ENCODE peak calls at places on chromosomes 13 and 19, in eight cellular contexts. N, T, X, C, J, E, G and Q are unnamed samples.

GRCh38 chr13:111179908-111180756 is 65.0 kb downstream of the ARHGEF7 start:
- DNase-seq in N (no peak), T (no peak), X (no peak), C (no peak), J (no peak), E (no peak), G (no peak), Q (no peak)

GRCh38 chr19:13079542-13079986 is 23.1 kb downstream of the LYL1 start:
- DNase-seq in N (no peak), T (no peak), X (peak), C (no peak), J (peak), E (no peak), G (no peak), Q (no peak)

GRCh38 chr19:55652311-55653078 is 2.3 kb upstream of the U2AF2 start:
- DNase-seq in N (no peak), T (no peak), X (no peak), C (no peak), J (no peak), E (no peak), G (no peak), Q (no peak)

GRCh38 chr19:1136201-1136600 is 32.4 kb downstream of the GPX4 start:
- DNase-seq in N (peak), T (no peak), X (peak), C (no peak), J (no peak), E (no peak), G (no peak), Q (no peak)

GRCh38 chr19:12668937-12669271 is 2.3 kb downstream of the WDR83 start:
- DNase-seq in N (peak), T (peak), X (no peak), C (peak), J (peak), E (peak), G (no peak), Q (peak)

GRCh38 chr13:69199664-69200063 is 908.0 kb upstream of the ATXN8OS start:
- DNase-seq in N (no peak), T (no peak), X (no peak), C (no peak), J (no peak), E (peak), G (no peak), Q (no peak)

GRCh38 chr13:110132178-110132975 is 174.6 kb downstream of the COL4A1 start:
- DNase-seq in N (no peak), T (no peak), X (no peak), C (no peak), J (no peak), E (no peak), G (no peak), Q (no peak)

GRCh38 chr19:19860756-19861390 is 4.8 kb upstream of the ZNF253 start:
- DNase-seq in N (no peak), T (no peak), X (no peak), C (peak), J (no peak), E (peak), G (no peak), Q (peak)

GRCh38 chr13:46721054-46721453 is 75.9 kb downstream of the ESD start:
- DNase-seq in N (peak), T (peak), X (peak), C (peak), J (no peak), E (peak), G (peak), Q (peak)

GRCh38 chr19:17576758-17577532 is 21.5 kb downstream of the COLGALT1 start:
- DNase-seq in N (peak), T (no peak), X (no peak), C (peak), J (no peak), E (peak), G (peak), Q (no peak)

GRCh38 chr13:41263261-41263971 is at the start of gene MTRF1:
- DNase-seq in N (peak), T (peak), X (peak), C (peak), J (peak), E (peak), G (peak), Q (peak)

GRCh38 chr13:39311619-39312018 is 273.4 kb downstream of the NHLRC3 start:
- DNase-seq in N (no peak), T (no peak), X (no peak), C (no peak), J (no peak), E (no peak), G (no peak), Q (no peak)

GRCh38 chr19:4539169-4539696 is 603 bp downstream of the LRG1 start:
- DNase-seq in N (no peak), T (no peak), X (no peak), C (no peak), J (no peak), E (no peak), G (no peak), Q (no peak)